ENCODE peak calls at places on chromosome 6, in seven cellular contexts. One of them, this sample, is unnamed.

GRCh38 chr6:98828991-98829411 is 5.4 kb upstream of the POU3F2 start:
- DNase-seq in H9: peak
- DNase-seq in mesendoderm: peak
- DNase-seq in mesenchymal stem cell: no peak
- DNase-seq in trophoblast cell: no peak
- DNase-seq in neuronal stem cell: peak
- DNase-seq in H1: no peak
- DNase-seq in this sample: no peak

GRCh38 chr6:157268835-157269234 is 54.5 kb downstream of the TMEM242 start:
- DNase-seq in H9: peak
- DNase-seq in mesenchymal stem cell: no peak
- DNase-seq in mesendoderm: no peak
- DNase-seq in H1: no peak
- DNase-seq in trophoblast cell: no peak
- DNase-seq in neuronal stem cell: no peak
- DNase-seq in this sample: no peak

GRCh38 chr6:108568101-108568500 is 7.4 kb downstream of the FOXO3 start:
- DNase-seq in neuronal stem cell: no peak
- DNase-seq in mesenchymal stem cell: no peak
- DNase-seq in mesendoderm: no peak
- DNase-seq in H9: no peak
- DNase-seq in trophoblast cell: no peak
- DNase-seq in H1: no peak
- DNase-seq in this sample: no peak

GRCh38 chr6:73394577-73395354 is at the start of gene DDX43:
- DNase-seq in mesendoderm: peak
- DNase-seq in mesenchymal stem cell: no peak
- DNase-seq in trophoblast cell: peak
- DNase-seq in H1: no peak
- DNase-seq in neuronal stem cell: no peak
- DNase-seq in H9: peak
- DNase-seq in this sample: no peak

GRCh38 chr6:84508981-84509380 is 255.4 kb downstream of the TBX18 start:
- DNase-seq in mesenchymal stem cell: no peak
- DNase-seq in mesendoderm: peak
- DNase-seq in trophoblast cell: no peak
- DNase-seq in neuronal stem cell: no peak
- DNase-seq in H9: no peak
- DNase-seq in H1: no peak
- DNase-seq in this sample: no peak

GRCh38 chr6:162819284-162819683 is 91.5 kb downstream of the PACRG start:
- DNase-seq in neuronal stem cell: no peak
- DNase-seq in H1: no peak
- DNase-seq in trophoblast cell: no peak
- DNase-seq in H9: no peak
- DNase-seq in mesenchymal stem cell: no peak
- DNase-seq in mesendoderm: no peak
- DNase-seq in this sample: no peak

GRCh38 chr6:121896363-121896762 is 460.9 kb downstream of the GJA1 start:
- DNase-seq in mesenchymal stem cell: no peak
- DNase-seq in trophoblast cell: no peak
- DNase-seq in neuronal stem cell: no peak
- DNase-seq in H9: no peak
- DNase-seq in mesendoderm: no peak
- DNase-seq in H1: no peak
- DNase-seq in this sample: no peak

GRCh38 chr6:90333928-90334327 is 37.3 kb upstream of the BACH2 start:
- DNase-seq in H1: no peak
- DNase-seq in H9: no peak
- DNase-seq in mesenchymal stem cell: no peak
- DNase-seq in neuronal stem cell: no peak
- DNase-seq in mesendoderm: no peak
- DNase-seq in trophoblast cell: no peak
- DNase-seq in this sample: no peak

GRCh38 chr6:121506761-121507754 is 71.6 kb downstream of the GJA1 start:
- DNase-seq in H1: no peak
- DNase-seq in mesenchymal stem cell: peak
- DNase-seq in trophoblast cell: no peak
- DNase-seq in neuronal stem cell: no peak
- DNase-seq in mesendoderm: peak
- DNase-seq in H9: no peak
- DNase-seq in this sample: peak

GRCh38 chr6:152642578-152643375 is 5.6 kb upstream of the SYNE1 start:
- DNase-seq in H1: peak
- DNase-seq in mesenchymal stem cell: peak
- DNase-seq in trophoblast cell: peak
- DNase-seq in H9: peak
- DNase-seq in neuronal stem cell: peak
- DNase-seq in mesendoderm: peak
- DNase-seq in this sample: peak

GRCh38 chr6:169008641-169009040 is 245.0 kb downstream of the THBS2 start:
- DNase-seq in mesendoderm: peak
- DNase-seq in neuronal stem cell: no peak
- DNase-seq in H1: no peak
- DNase-seq in H9: no peak
- DNase-seq in trophoblast cell: no peak
- DNase-seq in mesenchymal stem cell: no peak
- DNase-seq in this sample: no peak

GRCh38 chr6:152952045-152952444 is 30.8 kb downstream of the FBXO5 start:
- DNase-seq in neuronal stem cell: no peak
- DNase-seq in H9: no peak
- DNase-seq in mesenchymal stem cell: peak
- DNase-seq in H1: peak
- DNase-seq in mesendoderm: peak
- DNase-seq in trophoblast cell: no peak
- DNase-seq in this sample: peak

GRCh38 chr6:47670851-47671250 is 27.5 kb upstream of the ADGRF4 start:
- DNase-seq in trophoblast cell: no peak
- DNase-seq in H1: no peak
- DNase-seq in mesendoderm: peak
- DNase-seq in H9: no peak
- DNase-seq in mesenchymal stem cell: no peak
- DNase-seq in neuronal stem cell: peak
- DNase-seq in this sample: no peak

GRCh38 chr6:151317206-151317994 is 74.0 kb downstream of the ZBTB2 start:
- DNase-seq in mesenchymal stem cell: peak
- DNase-seq in H9: no peak
- DNase-seq in mesendoderm: peak
- DNase-seq in neuronal stem cell: no peak
- DNase-seq in trophoblast cell: peak
- DNase-seq in H1: no peak
- DNase-seq in this sample: peak

GRCh38 chr6:13355043-13355945 is 27.0 kb upstream of the TBC1D7 start:
- DNase-seq in trophoblast cell: peak
- DNase-seq in mesendoderm: peak
- DNase-seq in H1: no peak
- DNase-seq in mesenchymal stem cell: peak
- DNase-seq in neuronal stem cell: no peak
- DNase-seq in H9: no peak
- DNase-seq in this sample: peak

GRCh38 chr6:84596488-84596887 is 167.9 kb downstream of the TBX18 start:
- DNase-seq in mesenchymal stem cell: no peak
- DNase-seq in neuronal stem cell: no peak
- DNase-seq in mesendoderm: no peak
- DNase-seq in H9: no peak
- DNase-seq in H1: no peak
- DNase-seq in trophoblast cell: no peak
- DNase-seq in this sample: no peak

GRCh38 chr6:16909599-16910360 is 148.5 kb upstream of the ATXN1 start:
- DNase-seq in mesendoderm: no peak
- DNase-seq in neuronal stem cell: no peak
- DNase-seq in H1: no peak
- DNase-seq in trophoblast cell: no peak
- DNase-seq in mesenchymal stem cell: peak
- DNase-seq in H9: no peak
- DNase-seq in this sample: peak

GRCh38 chr6:124881898-124882579 is 80.2 kb upstream of the RNF217 start:
- DNase-seq in H9: no peak
- DNase-seq in mesenchymal stem cell: peak
- DNase-seq in trophoblast cell: peak
- DNase-seq in mesendoderm: peak
- DNase-seq in neuronal stem cell: no peak
- DNase-seq in H1: no peak
- DNase-seq in this sample: peak

GRCh38 chr6:118618676-118619377 is 32.6 kb downstream of the CEP85L start:
- DNase-seq in mesendoderm: peak
- DNase-seq in H9: peak
- DNase-seq in mesenchymal stem cell: peak
- DNase-seq in neuronal stem cell: peak
- DNase-seq in trophoblast cell: peak
- DNase-seq in H1: peak
- DNase-seq in this sample: peak

GRCh38 chr6:6366778-6367177 is 46.3 kb upstream of the F13A1 start:
- DNase-seq in trophoblast cell: no peak
- DNase-seq in H9: peak
- DNase-seq in neuronal stem cell: no peak
- DNase-seq in mesendoderm: peak
- DNase-seq in mesenchymal stem cell: no peak
- DNase-seq in H1: no peak
- DNase-seq in this sample: no peak

GRCh38 chr6:11225990-11226389 is 6.5 kb downstream of the NEDD9 start:
- DNase-seq in neuronal stem cell: no peak
- DNase-seq in H9: no peak
- DNase-seq in mesenchymal stem cell: no peak
- DNase-seq in H1: no peak
- DNase-seq in mesendoderm: no peak
- DNase-seq in trophoblast cell: no peak
- DNase-seq in this sample: no peak

GRCh38 chr6:109523478-109523877 is 40.5 kb upstream of the ZBTB24 start:
- DNase-seq in H1: no peak
- DNase-seq in mesendoderm: no peak
- DNase-seq in neuronal stem cell: no peak
- DNase-seq in trophoblast cell: no peak
- DNase-seq in mesenchymal stem cell: no peak
- DNase-seq in H9: no peak
- DNase-seq in this sample: peak

GRCh38 chr6:134911532-134911931 is 38.4 kb downstream of the ALDH8A1 start:
- DNase-seq in H1: no peak
- DNase-seq in mesenchymal stem cell: peak
- DNase-seq in trophoblast cell: no peak
- DNase-seq in mesendoderm: no peak
- DNase-seq in neuronal stem cell: no peak
- DNase-seq in H9: no peak
- DNase-seq in this sample: peak

GRCh38 chr6:48068326-48069191 is 42.4 kb downstream of the PTCHD4 start:
- DNase-seq in mesenchymal stem cell: peak
- DNase-seq in neuronal stem cell: no peak
- DNase-seq in trophoblast cell: peak
- DNase-seq in H1: no peak
- DNase-seq in mesendoderm: peak
- DNase-seq in H9: peak
- DNase-seq in this sample: no peak

GRCh38 chr6:33217681-33218080 is 9.4 kb downstream of the RING1 start:
- DNase-seq in H1: no peak
- DNase-seq in mesendoderm: no peak
- DNase-seq in mesenchymal stem cell: no peak
- DNase-seq in H9: no peak
- DNase-seq in trophoblast cell: no peak
- DNase-seq in neuronal stem cell: no peak
- DNase-seq in this sample: no peak

GRCh38 chr6:25454141-25454540 is 175.0 kb downstream of the CARMIL1 start:
- DNase-seq in H1: no peak
- DNase-seq in neuronal stem cell: no peak
- DNase-seq in mesenchymal stem cell: no peak
- DNase-seq in mesendoderm: no peak
- DNase-seq in H9: no peak
- DNase-seq in trophoblast cell: peak
- DNase-seq in this sample: peak
- H2AK5ac ChIP-seq in H1: no peak
- H2AK5ac ChIP-seq in neuronal stem cell: no peak
- H2AK5ac ChIP-seq in mesenchymal stem cell: no peak
- H2AK5ac ChIP-seq in mesendoderm: no peak
- H2AK5ac ChIP-seq in H9: no peak
- H2AK5ac ChIP-seq in trophoblast cell: no peak
- H2AK5ac ChIP-seq in this sample: no peak

DNA sequence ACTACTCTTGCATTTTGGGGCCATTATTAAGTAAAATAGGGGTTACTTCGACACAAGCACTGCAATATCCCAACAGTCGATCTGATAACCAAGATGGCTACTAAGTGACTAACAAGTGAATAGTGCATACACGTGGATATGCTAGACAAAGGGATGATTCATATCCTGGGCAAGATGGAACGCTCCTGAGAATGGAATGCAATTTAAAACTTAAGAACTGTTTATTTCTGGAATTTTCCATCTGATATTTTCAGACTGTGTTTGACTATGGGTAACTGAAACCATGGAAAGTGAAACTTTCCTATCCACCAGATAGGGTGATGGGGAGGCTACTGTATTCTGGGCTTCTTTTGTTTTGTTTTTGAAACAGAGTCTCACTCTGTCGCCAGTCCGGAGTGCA is 66.5 kb downstream of the ILRUN start:
- DNase-seq in trophoblast cell: peak
- DNase-seq in H1: no peak
- DNase-seq in mesendoderm: no peak
- DNase-seq in neuronal stem cell: no peak
- DNase-seq in mesenchymal stem cell: peak
- DNase-seq in H9: no peak
- DNase-seq in this sample: peak
- H4K8ac ChIP-seq in trophoblast cell: no peak
- H4K8ac ChIP-seq in H1: no peak
- H4K8ac ChIP-seq in mesendoderm: no peak
- H4K8ac ChIP-seq in neuronal stem cell: no peak
- H4K8ac ChIP-seq in mesenchymal stem cell: no peak
- H4K8ac ChIP-seq in H9: no peak
- H4K8ac ChIP-seq in this sample: peak

DNA sequence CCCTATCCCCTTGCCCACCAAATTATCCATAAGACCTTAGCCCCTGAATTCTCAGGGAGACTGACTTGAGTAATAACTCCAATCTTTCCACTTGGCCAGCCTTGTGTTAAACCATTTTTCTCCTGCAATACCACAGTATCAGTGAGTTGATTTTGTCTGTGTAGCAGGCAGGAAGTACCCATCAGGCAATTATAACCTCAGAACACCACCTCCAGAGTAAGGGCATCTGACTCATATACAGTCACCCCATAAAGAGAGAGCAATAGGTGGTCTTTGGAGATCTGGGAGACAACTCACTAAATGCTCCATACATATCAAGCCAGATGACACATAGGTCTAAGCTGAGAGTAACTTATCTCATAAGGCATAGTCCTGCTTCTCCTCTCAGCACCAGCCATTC is 83.7 kb downstream of the FILIP1 start:
- DNase-seq in trophoblast cell: no peak
- DNase-seq in mesendoderm: no peak
- DNase-seq in neuronal stem cell: no peak
- DNase-seq in mesenchymal stem cell: no peak
- DNase-seq in H1: no peak
- DNase-seq in H9: no peak
- DNase-seq in this sample: peak
- H2AK5ac ChIP-seq in trophoblast cell: no peak
- H2AK5ac ChIP-seq in mesendoderm: no peak
- H2AK5ac ChIP-seq in neuronal stem cell: no peak
- H2AK5ac ChIP-seq in mesenchymal stem cell: no peak
- H2AK5ac ChIP-seq in H1: no peak
- H2AK5ac ChIP-seq in H9: no peak
- H2AK5ac ChIP-seq in this sample: peak

DNA sequence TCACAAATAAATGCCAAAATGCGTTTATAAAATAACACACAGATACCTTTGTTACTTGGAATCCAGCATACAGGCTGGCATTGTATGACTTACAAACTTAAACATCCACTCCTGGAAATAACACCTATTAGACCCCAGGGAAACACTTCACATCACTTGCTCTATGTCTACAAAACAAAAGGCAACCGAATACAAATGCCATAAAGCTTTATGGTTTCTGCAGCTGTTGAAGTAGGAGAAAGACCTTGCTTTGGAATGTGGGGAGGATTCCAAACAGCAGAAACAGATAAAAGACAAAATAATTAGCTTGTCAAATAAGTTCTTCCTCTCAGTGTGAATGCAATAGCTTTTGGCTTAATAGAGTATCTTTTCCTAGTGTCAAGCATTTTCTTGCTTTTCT is 9.8 kb upstream of the AMD1 start:
- DNase-seq in mesendoderm: no peak
- DNase-seq in trophoblast cell: no peak
- DNase-seq in H9: no peak
- DNase-seq in neuronal stem cell: no peak
- DNase-seq in H1: no peak
- DNase-seq in mesenchymal stem cell: no peak
- DNase-seq in this sample: no peak
- H4K8ac ChIP-seq in mesendoderm: no peak
- H4K8ac ChIP-seq in trophoblast cell: no peak
- H4K8ac ChIP-seq in H9: no peak
- H4K8ac ChIP-seq in neuronal stem cell: no peak
- H4K8ac ChIP-seq in H1: no peak
- H4K8ac ChIP-seq in mesenchymal stem cell: no peak
- H4K8ac ChIP-seq in this sample: no peak

This sample was measured in IMR-90.